ENCODE peak calls at places on chromosomes 11 and 22, in six cellular contexts. U is neural progenitor cell, G is spleen, Q is IMR-90, V is heart left ventricle, O is stomach. W is an unnamed sample.

GRCh38 chr22:19238900-19239299 is 52.6 kb downstream of the CLTCL1 start:
- DNase-seq in Q (no peak), V (no peak), G (no peak), U (no peak), O (no peak), W (no peak)

GRCh38 chr11:61846351-61846750 is 18.3 kb downstream of the FADS2 start:
- DNase-seq in Q (no peak), U (no peak), V (no peak), O (no peak), G (no peak), W (no peak)

GRCh38 chr11:134503596-134503995 is 91.6 kb upstream of the B3GAT1 start:
- DNase-seq in Q (no peak), G (peak; percentile 62), U (no peak), V (no peak), O (peak; percentile 15), W (no peak)

GRCh38 chr11:62501432-62501891 is 45.1 kb downstream of the AHNAK start:
- DNase-seq in V (peak; percentile 50), G (no peak), U (peak; percentile 54), Q (peak; percentile 26), O (peak; percentile 55), W (no peak)

GRCh38 chr22:46537946-46538815 is 761 bp upstream of the CELSR1 start:
- DNase-seq in V (no peak), G (no peak), O (no peak), U (peak; percentile 79), Q (peak; percentile 27), W (no peak)

GRCh38 chr11:64067257-64067993 is 31.7 kb downstream of the FLRT1 start:
- DNase-seq in Q (no peak), U (no peak), V (no peak), O (no peak), G (no peak), W (no peak)

GRCh38 chr22:46993626-46994025 is 231.2 kb downstream of the TBC1D22A start:
- DNase-seq in Q (no peak), O (peak; percentile 81), U (no peak), V (no peak), G (no peak), W (no peak)

GRCh38 chr22:34841321-34841901 is 224.5 kb upstream of the ISX start:
- DNase-seq in Q (no peak), G (no peak), O (no peak), U (peak; percentile 71), V (no peak), W (no peak)

GRCh38 chr11:130634981-130635473 is 186.6 kb downstream of the ADAMTS15 start:
- DNase-seq in O (no peak), G (no peak), Q (peak; percentile 81), V (no peak), U (no peak), W (no peak)

GRCh38 chr22:22431271-22432220 is 77.0 kb downstream of the ZNF280B start:
- DNase-seq in G (peak; percentile 87), U (peak; percentile 75), V (peak; percentile 45), Q (peak; percentile 34), O (peak; percentile 60), W (no peak)

GRCh38 chr22:33302049-33302545 is 243.9 kb upstream of the SYN3 start:
- DNase-seq in V (peak; percentile 83), O (peak; percentile 88), G (peak; percentile 90), U (peak; percentile 89), Q (peak; percentile 60), W (peak; percentile 80)

GRCh38 chr22:44738347-44738715 is 14.0 kb upstream of the ARHGAP8 start:
- DNase-seq in G (no peak), O (peak; percentile 70), U (no peak), Q (peak; percentile 17), V (no peak), W (no peak)

GRCh38 chr11:16194566-16194965 is 161.8 kb downstream of the SOX6 start:
- DNase-seq in V (peak; percentile 39), G (no peak), Q (peak; percentile 11), U (peak; percentile 81), O (no peak), W (no peak)

GRCh38 chr11:2166091-2166851 is 5.3 kb upstream of the INS start:
- DNase-seq in V (no peak), O (peak; percentile 46), Q (no peak), U (peak; percentile 67), G (no peak), W (no peak)

GRCh38 chr11:34620820-34621792 is at the start of gene EHF:
- DNase-seq in Q (no peak), V (no peak), G (no peak), U (no peak), O (peak; percentile 43), W (no peak)

GRCh38 chr11:118060879-118061278 is 16.0 kb upstream of the TMPRSS4 start:
- DNase-seq in O (no peak), V (peak; percentile 52), U (no peak), G (no peak), Q (no peak), W (no peak)

GRCh38 chr22:21444701-21445436 is 22.3 kb upstream of the TMEM191C start:
- DNase-seq in U (no peak), V (no peak), G (peak; percentile 69), O (peak; percentile 22), Q (no peak), W (peak; percentile 50)

GRCh38 chr22:48573766-48574165 is 1253.9 kb downstream of the BRD1 start:
- DNase-seq in O (no peak), G (no peak), V (no peak), U (no peak), Q (no peak), W (no peak)

GRCh38 chr22:32836286-32836859 is 34.9 kb downstream of the TIMP3 start:
- DNase-seq in G (no peak), O (no peak), U (peak; percentile 45), V (no peak), Q (peak; percentile 22), W (no peak)

GRCh38 chr11:11440149-11440548 is 87.1 kb upstream of the CSNK2A3 start:
- DNase-seq in V (no peak), O (no peak), G (no peak), U (peak; percentile 56), Q (no peak), W (no peak)

GRCh38 chr11:57751676-57752253 is at the start of gene BTBD18:
- DNase-seq in Q (peak; percentile 58), V (peak; percentile 39), U (peak; percentile 70), G (no peak), O (peak; percentile 56), W (no peak)

GRCh38 chr11:74035264-74035663 is 26.4 kb upstream of the UCP3 start:
- DNase-seq in O (no peak), U (no peak), Q (peak; percentile 72), G (no peak), V (no peak), W (no peak)

GRCh38 chr11:100827934-100828661 is 141.0 kb downstream of the ARHGAP42 start:
- DNase-seq in U (peak; percentile 54), V (no peak), G (no peak), O (no peak), Q (peak; percentile 84), W (no peak)

GRCh38 chr22:41022470-41023298 is 69.7 kb upstream of the EP300 start:
- DNase-seq in O (peak; percentile 94), V (peak; percentile 95), U (peak; percentile 91), Q (peak; percentile 76), G (peak; percentile 98), W (peak; percentile 94)

GRCh38 chr11:60916669-60917206 is 2.8 kb downstream of the TMEM109 start:
- DNase-seq in U (no peak), V (no peak), G (no peak), Q (no peak), O (no peak), W (no peak)

GRCh38 chr22:32413715-32414114 is 1.7 kb upstream of the RTCB start:
- DNase-seq in G (no peak), O (no peak), Q (peak; percentile 42), U (no peak), V (no peak), W (no peak)

DNA sequence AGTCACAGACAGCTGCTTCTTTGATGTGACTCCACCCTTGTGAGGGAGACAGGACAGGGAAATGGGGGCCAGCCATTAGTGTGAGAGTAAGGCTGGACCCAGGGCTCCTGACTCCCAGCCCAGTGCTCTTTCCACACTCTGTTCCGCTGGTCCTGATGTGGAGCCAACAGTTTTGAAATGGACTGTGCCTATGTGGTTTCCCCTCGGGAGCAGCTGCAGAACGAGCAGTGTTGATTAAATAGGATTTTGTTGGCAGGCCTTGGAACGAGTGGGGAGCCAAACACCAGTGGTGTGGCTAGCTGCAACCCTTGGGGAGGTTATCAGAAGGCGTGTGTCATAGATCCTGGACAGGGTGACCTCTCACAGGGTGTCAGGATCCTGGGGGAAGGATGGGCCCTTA is 66.5 kb upstream of the AMPD3 start:
- DNase-seq in Q (no peak), O (no peak), U (no peak), G (no peak), V (no peak), W (peak; percentile 71)
- H3K4me1 ChIP-seq in Q (peaks cover 41% of the 10 kb centered on the region), O (peaks cover 18% of the 10 kb centered on the region), U (peaks cover 4% of the 10 kb centered on the region), G (no peaks in the 10 kb centered on the region), V (no peaks in the 10 kb centered on the region), W (peaks cover 24% of the 10 kb centered on the region)

DNA sequence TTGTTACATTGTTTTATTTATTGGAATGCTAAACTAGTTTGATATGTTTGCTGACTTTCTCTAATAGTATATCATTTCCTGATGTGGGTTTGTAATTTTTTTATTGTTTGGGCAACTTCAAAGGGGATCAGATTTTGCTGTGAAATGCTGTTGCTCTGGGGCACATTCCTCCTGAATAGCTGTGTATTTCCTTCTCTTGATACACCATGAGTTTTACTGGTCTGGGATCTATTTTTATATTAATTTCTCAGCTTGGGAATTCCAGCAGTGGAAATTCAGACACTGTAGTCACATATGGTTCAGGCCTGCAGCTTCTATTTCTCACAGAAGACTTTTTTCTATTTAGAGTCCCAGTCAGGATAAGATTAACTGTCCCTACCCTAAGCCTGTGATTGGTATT is 58.9 kb downstream of the RPUSD4 start:
- DNase-seq in V (no peak), U (no peak), O (no peak), G (no peak), Q (no peak), W (no peak)
- H3K4me1 ChIP-seq in V (no peaks in the 10 kb centered on the region), U (peaks cover 54% of the 10 kb centered on the region), O (peaks cover 3% of the 10 kb centered on the region), G (peaks cover 6% of the 10 kb centered on the region), Q (peaks cover 13% of the 10 kb centered on the region), W (no peaks in the 10 kb centered on the region)

DNA sequence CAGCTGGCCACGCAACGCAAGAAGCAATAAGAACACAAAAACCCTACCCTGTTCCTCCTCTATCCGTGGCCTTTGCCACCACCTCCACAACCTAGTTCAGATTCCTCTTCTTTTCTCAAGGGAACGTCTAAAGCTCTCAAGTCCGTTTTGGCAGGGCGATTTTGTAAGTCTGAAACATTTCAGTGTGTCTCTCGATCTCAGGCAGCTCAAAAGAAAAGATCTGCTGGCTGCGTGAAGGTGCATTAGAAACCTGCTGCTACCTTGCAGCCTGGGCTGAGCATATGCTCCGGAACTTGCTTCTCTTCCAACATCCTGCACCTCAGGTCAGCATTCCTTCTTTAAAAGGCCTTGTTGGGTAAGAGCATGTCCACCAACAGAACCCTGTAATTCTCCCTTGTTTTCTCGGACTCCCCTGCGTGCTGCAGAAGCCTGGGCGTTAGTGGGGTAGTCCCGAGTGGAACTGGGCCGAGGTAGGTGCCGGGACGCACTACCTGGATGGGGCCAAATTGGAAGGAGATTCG is 1.5 kb downstream of the LGR4 start:
- DNase-seq in V (peak; percentile 32), G (no peak), O (no peak), U (peak; percentile 26), Q (no peak), W (no peak)
- H3K4me1 ChIP-seq in V (no peaks in the 10 kb centered on the region), G (peaks cover 56% of the 10 kb centered on the region), O (peaks cover 13% of the 10 kb centered on the region), U (peaks cover 31% of the 10 kb centered on the region), Q (peaks cover 7% of the 10 kb centered on the region), W (no peaks in the 10 kb centered on the region)

DNA sequence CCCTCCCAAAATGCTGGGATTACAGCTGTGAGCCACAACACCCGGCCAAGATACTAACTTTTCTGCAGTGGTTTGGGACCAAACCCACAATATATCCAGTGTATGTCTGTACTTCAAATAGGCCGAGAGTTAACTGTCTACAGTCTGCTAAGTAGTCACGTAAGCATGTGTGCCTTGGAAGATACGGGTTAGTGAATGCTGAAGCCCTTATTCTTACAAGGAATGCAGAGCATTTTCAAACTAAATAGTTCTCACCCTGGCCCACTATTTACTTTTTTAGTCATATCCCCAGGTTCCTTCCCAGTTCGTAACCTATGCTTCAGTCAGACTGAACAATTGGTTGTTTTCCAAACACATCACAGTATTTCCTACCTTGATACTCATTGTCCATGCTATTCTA is 176.0 kb downstream of the WNT11 start:
- DNase-seq in U (no peak), V (no peak), G (no peak), O (no peak), Q (peak; percentile 70), W (no peak)
- H3K4me1 ChIP-seq in U (peaks cover 18% of the 10 kb centered on the region), V (no peaks in the 10 kb centered on the region), G (peaks cover 13% of the 10 kb centered on the region), O (no peaks in the 10 kb centered on the region), Q (peaks cover 10% of the 10 kb centered on the region), W (no peaks in the 10 kb centered on the region)

W was measured in ascending aorta.